ENCODE peak calls at places on chromosomes 13 and 19, in seven cellular contexts. One of them, this sample, is unnamed.

GRCh38 chr13:31982540-31982939 is 49.0 kb upstream of the FRY start:
- DNase-seq in AG04450: peak; percentile 73
- DNase-seq in GM23338: no peak
- DNase-seq in tibial nerve: peak; percentile 41
- DNase-seq in neural progenitor cell: no peak
- DNase-seq in PC-3: peak; percentile 89
- DNase-seq in progenitor cell of endocrine pancreas: no peak
- DNase-seq in this sample: peak; percentile 93

GRCh38 chr19:1626417-1627010 is 21.3 kb upstream of the UQCR11 start:
- DNase-seq in neural progenitor cell: no peak
- DNase-seq in PC-3: no peak
- DNase-seq in progenitor cell of endocrine pancreas: no peak
- DNase-seq in tibial nerve: no peak
- DNase-seq in AG04450: no peak
- DNase-seq in GM23338: no peak
- DNase-seq in this sample: no peak

GRCh38 chr13:103312467-103312866 is 246.2 kb upstream of the SLC10A2 start:
- DNase-seq in GM23338: no peak
- DNase-seq in AG04450: no peak
- DNase-seq in tibial nerve: no peak
- DNase-seq in neural progenitor cell: no peak
- DNase-seq in PC-3: no peak
- DNase-seq in progenitor cell of endocrine pancreas: no peak
- DNase-seq in this sample: no peak

GRCh38 chr19:18291590-18292459 is 10.4 kb upstream of the JUND start:
- DNase-seq in tibial nerve: peak; percentile 71
- DNase-seq in PC-3: peak; percentile 35
- DNase-seq in progenitor cell of endocrine pancreas: no peak
- DNase-seq in AG04450: no peak
- DNase-seq in neural progenitor cell: peak; percentile 77
- DNase-seq in GM23338: peak; percentile 86
- DNase-seq in this sample: no peak

GRCh38 chr13:113742000-113742441 is 17.0 kb upstream of the TMEM255B start:
- DNase-seq in GM23338: peak; percentile 62
- DNase-seq in AG04450: no peak
- DNase-seq in neural progenitor cell: peak; percentile 53
- DNase-seq in PC-3: peak; percentile 67
- DNase-seq in progenitor cell of endocrine pancreas: no peak
- DNase-seq in tibial nerve: no peak
- DNase-seq in this sample: peak; percentile 32

GRCh38 chr13:41691276-41691675 is 233.9 kb downstream of the RGCC start:
- DNase-seq in GM23338: no peak
- DNase-seq in PC-3: no peak
- DNase-seq in neural progenitor cell: no peak
- DNase-seq in tibial nerve: no peak
- DNase-seq in AG04450: no peak
- DNase-seq in progenitor cell of endocrine pancreas: no peak
- DNase-seq in this sample: no peak

GRCh38 chr13:36857273-36857672 is 38.3 kb downstream of the RFXAP start:
- DNase-seq in progenitor cell of endocrine pancreas: no peak
- DNase-seq in AG04450: no peak
- DNase-seq in GM23338: no peak
- DNase-seq in tibial nerve: no peak
- DNase-seq in neural progenitor cell: no peak
- DNase-seq in PC-3: no peak
- DNase-seq in this sample: no peak

GRCh38 chr13:31631071-31631470 is 108.3 kb upstream of the RXFP2 start:
- DNase-seq in AG04450: no peak
- DNase-seq in neural progenitor cell: no peak
- DNase-seq in PC-3: no peak
- DNase-seq in tibial nerve: no peak
- DNase-seq in progenitor cell of endocrine pancreas: no peak
- DNase-seq in GM23338: no peak
- DNase-seq in this sample: no peak

GRCh38 chr13:113421673-113422270 is 31.5 kb downstream of the ADPRHL1 start:
- DNase-seq in AG04450: peak; percentile 13
- DNase-seq in progenitor cell of endocrine pancreas: no peak
- DNase-seq in tibial nerve: no peak
- DNase-seq in neural progenitor cell: no peak
- DNase-seq in PC-3: no peak
- DNase-seq in GM23338: no peak
- DNase-seq in this sample: no peak

GRCh38 chr19:52188822-52189744 is 769 bp upstream of the PPP2R1A start:
- DNase-seq in GM23338: peak; percentile 66
- DNase-seq in progenitor cell of endocrine pancreas: peak; percentile 15
- DNase-seq in neural progenitor cell: no peak
- DNase-seq in AG04450: peak; percentile 30
- DNase-seq in tibial nerve: no peak
- DNase-seq in PC-3: no peak
- DNase-seq in this sample: no peak

GRCh38 chr19:45814851-45815481 is at the start of gene RSPH6A:
- DNase-seq in neural progenitor cell: peak; percentile 34
- DNase-seq in progenitor cell of endocrine pancreas: no peak
- DNase-seq in AG04450: no peak
- DNase-seq in tibial nerve: no peak
- DNase-seq in GM23338: peak; percentile 68
- DNase-seq in PC-3: no peak
- DNase-seq in this sample: no peak

GRCh38 chr19:48290341-48290922 is 20.6 kb downstream of the ZNF114 start:
- DNase-seq in tibial nerve: no peak
- DNase-seq in PC-3: no peak
- DNase-seq in GM23338: peak; percentile 90
- DNase-seq in AG04450: no peak
- DNase-seq in progenitor cell of endocrine pancreas: no peak
- DNase-seq in neural progenitor cell: peak; percentile 80
- DNase-seq in this sample: peak; percentile 47

DNA sequence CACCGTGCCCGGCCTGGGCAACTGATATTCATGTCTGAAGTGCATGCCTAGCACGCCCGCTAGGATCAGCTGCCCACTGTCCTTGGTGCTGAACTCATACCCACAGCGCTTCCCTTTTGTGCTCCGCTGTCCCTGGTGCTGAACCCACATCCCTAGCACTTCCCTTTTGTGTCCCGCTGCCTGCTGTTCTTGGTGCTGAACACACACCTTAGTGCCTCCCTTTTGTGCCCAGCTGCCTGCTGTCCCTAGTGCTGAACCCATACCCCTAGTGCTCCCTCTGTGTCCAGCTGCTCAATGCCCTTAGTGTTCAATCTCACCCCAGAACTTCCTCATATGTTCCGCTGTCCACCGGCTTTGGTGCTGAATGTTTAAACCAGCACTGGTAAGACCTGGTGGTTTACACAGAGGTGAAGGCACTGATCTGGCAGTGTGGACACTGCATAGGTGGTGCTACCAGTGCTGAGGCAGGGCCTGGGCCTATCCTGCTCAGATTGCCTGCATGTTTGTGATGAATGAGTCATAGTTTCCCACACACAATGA is 26.3 kb upstream of the SIGLEC11 start:
- DNase-seq in progenitor cell of endocrine pancreas: peak; percentile 94
- DNase-seq in neural progenitor cell: peak; percentile 99
- DNase-seq in AG04450: peak; percentile 74
- DNase-seq in PC-3: peak; percentile 95
- DNase-seq in GM23338: peak; percentile 99
- DNase-seq in tibial nerve: peak; percentile 77
- DNase-seq in this sample: peak; percentile 88
- TF ChIP-seq CTCF in progenitor cell of endocrine pancreas: peak; percentile 23
- TF ChIP-seq CTCF in neural progenitor cell: peak; percentile 29
- TF ChIP-seq CTCF in AG04450: peak; percentile 18
- TF ChIP-seq CTCF in PC-3: no peak
- TF ChIP-seq CTCF in GM23338: peak; percentile 2
- TF ChIP-seq CTCF in tibial nerve: peak; percentile 50
- TF ChIP-seq CTCF in this sample: no peak

GRCh38 chr19:58387338-58388174 is 487 bp downstream of the RPS5 start:
- DNase-seq in neural progenitor cell: no peak
- DNase-seq in progenitor cell of endocrine pancreas: no peak
- DNase-seq in AG04450: no peak
- DNase-seq in PC-3: no peak
- DNase-seq in GM23338: no peak
- DNase-seq in tibial nerve: no peak
- DNase-seq in this sample: no peak
- TF ChIP-seq CTCF in neural progenitor cell: peak; percentile 11
- TF ChIP-seq CTCF in progenitor cell of endocrine pancreas: no peak
- TF ChIP-seq CTCF in AG04450: no peak
- TF ChIP-seq CTCF in PC-3: peak; percentile 34
- TF ChIP-seq CTCF in GM23338: peak; percentile 26
- TF ChIP-seq CTCF in tibial nerve: no peak
- TF ChIP-seq CTCF in this sample: no peak

GRCh38 chr13:80923907-80924306 is 583.0 kb upstream of the SPRY2 start:
- DNase-seq in tibial nerve: no peak
- DNase-seq in neural progenitor cell: peak; percentile 36
- DNase-seq in AG04450: no peak
- DNase-seq in GM23338: peak; percentile 8
- DNase-seq in PC-3: no peak
- DNase-seq in progenitor cell of endocrine pancreas: no peak
- DNase-seq in this sample: no peak
- TF ChIP-seq CTCF in tibial nerve: peak; percentile 38
- TF ChIP-seq CTCF in neural progenitor cell: peak; percentile 51
- TF ChIP-seq CTCF in AG04450: no peak
- TF ChIP-seq CTCF in GM23338: peak; percentile 64
- TF ChIP-seq CTCF in PC-3: peak; percentile 27
- TF ChIP-seq CTCF in progenitor cell of endocrine pancreas: no peak
- TF ChIP-seq CTCF in this sample: no peak

DNA sequence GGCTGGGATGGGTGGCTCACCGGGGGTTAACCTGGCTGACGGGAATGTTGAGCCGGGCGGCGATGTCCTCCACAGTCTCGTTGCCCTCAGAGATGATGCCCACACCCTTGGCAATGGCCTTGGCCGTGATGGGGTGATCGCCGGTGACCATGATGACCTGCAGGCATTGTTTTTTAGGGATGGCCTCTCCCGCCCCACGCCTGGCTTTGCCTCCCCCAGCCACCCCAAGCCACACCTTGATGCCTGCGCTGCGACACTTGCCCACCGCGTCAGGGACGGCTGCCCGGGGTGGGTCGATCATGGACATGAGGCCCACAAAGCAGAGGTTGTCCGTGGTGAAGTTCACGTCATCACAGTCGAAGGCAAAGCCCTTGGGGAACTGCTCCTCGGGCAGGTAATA is 16.1 kb downstream of the ATP1A3 start:
- DNase-seq in GM23338: no peak
- DNase-seq in tibial nerve: no peak
- DNase-seq in AG04450: no peak
- DNase-seq in PC-3: no peak
- DNase-seq in neural progenitor cell: no peak
- DNase-seq in progenitor cell of endocrine pancreas: no peak
- DNase-seq in this sample: no peak
- TF ChIP-seq CTCF in GM23338: no peak
- TF ChIP-seq CTCF in tibial nerve: no peak
- TF ChIP-seq CTCF in AG04450: no peak
- TF ChIP-seq CTCF in PC-3: no peak
- TF ChIP-seq CTCF in neural progenitor cell: no peak
- TF ChIP-seq CTCF in progenitor cell of endocrine pancreas: no peak
- TF ChIP-seq CTCF in this sample: no peak